ENCODE peak calls at places on chromosomes 12 and 14, in six cellular contexts. One of them, this sample, is unnamed. For H3K4me1, the result is how much of the 10 kb centered on the place peaks cover.

GRCh38 chr12:49893753-49894752 is 9.6 kb downstream of the FAIM2 start:
- DNase-seq in SK-N-SH: no peak
- DNase-seq in GM23338: no peak
- DNase-seq in K562: no peak
- DNase-seq in HepG2: no peak
- DNase-seq in HCT116: peak
- DNase-seq in this sample: no peak

GRCh38 chr12:31322651-31323248 is 3.2 kb downstream of the SINHCAF start:
- DNase-seq in HepG2: no peak
- DNase-seq in SK-N-SH: no peak
- DNase-seq in HCT116: no peak
- DNase-seq in GM23338: peak
- DNase-seq in K562: no peak
- DNase-seq in this sample: no peak

GRCh38 chr12:17169726-17170471 is 563.9 kb upstream of the LMO3 start:
- DNase-seq in GM23338: no peak
- DNase-seq in SK-N-SH: no peak
- DNase-seq in K562: no peak
- DNase-seq in HCT116: no peak
- DNase-seq in HepG2: no peak
- DNase-seq in this sample: no peak

GRCh38 chr14:33954016-33954598 is 3.2 kb upstream of the EGLN3 start:
- DNase-seq in K562: no peak
- DNase-seq in HepG2: no peak
- DNase-seq in SK-N-SH: peak
- DNase-seq in HCT116: no peak
- DNase-seq in GM23338: no peak
- DNase-seq in this sample: no peak

GRCh38 chr12:128644664-128645296 is 179.0 kb downstream of the SLC15A4 start:
- DNase-seq in HCT116: no peak
- DNase-seq in GM23338: peak
- DNase-seq in SK-N-SH: peak
- DNase-seq in HepG2: peak
- DNase-seq in K562: peak
- DNase-seq in this sample: peak

GRCh38 chr14:91332448-91333059 is 85.1 kb downstream of the CCDC88C start:
- DNase-seq in HCT116: no peak
- DNase-seq in GM23338: no peak
- DNase-seq in K562: no peak
- DNase-seq in SK-N-SH: no peak
- DNase-seq in HepG2: peak
- DNase-seq in this sample: no peak

GRCh38 chr12:131380220-131380957 is 330.5 kb upstream of the SFSWAP start:
- DNase-seq in HepG2: no peak
- DNase-seq in HCT116: no peak
- DNase-seq in SK-N-SH: no peak
- DNase-seq in K562: no peak
- DNase-seq in GM23338: no peak
- DNase-seq in this sample: no peak

GRCh38 chr12:116280590-116281290 is 3.2 kb upstream of the MED13L start:
- DNase-seq in SK-N-SH: no peak
- DNase-seq in GM23338: no peak
- DNase-seq in HepG2: peak
- DNase-seq in K562: no peak
- DNase-seq in HCT116: no peak
- DNase-seq in this sample: no peak

GRCh38 chr12:46259071-46259470 is 9.8 kb downstream of the SLC38A1 start:
- DNase-seq in HCT116: no peak
- DNase-seq in K562: no peak
- DNase-seq in SK-N-SH: no peak
- DNase-seq in HepG2: peak
- DNase-seq in GM23338: no peak
- DNase-seq in this sample: no peak

GRCh38 chr12:99746538-99746937 is 99.0 kb downstream of the GARIN6 start:
- DNase-seq in HepG2: no peak
- DNase-seq in K562: no peak
- DNase-seq in HCT116: no peak
- DNase-seq in SK-N-SH: no peak
- DNase-seq in GM23338: peak
- DNase-seq in this sample: no peak

GRCh38 chr12:42762395-42762925 is 172.9 kb upstream of the PRICKLE1 start:
- DNase-seq in SK-N-SH: no peak
- DNase-seq in HCT116: no peak
- DNase-seq in K562: no peak
- DNase-seq in HepG2: no peak
- DNase-seq in GM23338: no peak
- DNase-seq in this sample: no peak

GRCh38 chr14:54147285-54147684 is 190.7 kb upstream of the BMP4 start:
- DNase-seq in K562: no peak
- DNase-seq in SK-N-SH: no peak
- DNase-seq in HCT116: no peak
- DNase-seq in HepG2: no peak
- DNase-seq in GM23338: no peak
- DNase-seq in this sample: no peak

GRCh38 chr12:128818065-128819022 is 5.4 kb downstream of the SLC15A4 start:
- DNase-seq in HepG2: no peak
- DNase-seq in HCT116: no peak
- DNase-seq in SK-N-SH: no peak
- DNase-seq in GM23338: no peak
- DNase-seq in K562: no peak
- DNase-seq in this sample: no peak

GRCh38 chr14:26870722-26871121 is 272.9 kb upstream of the NOVA1 start:
- DNase-seq in HCT116: no peak
- DNase-seq in K562: no peak
- DNase-seq in SK-N-SH: no peak
- DNase-seq in GM23338: no peak
- DNase-seq in HepG2: no peak
- DNase-seq in this sample: no peak

GRCh38 chr12:99079811-99080210 is 434.7 kb downstream of the APAF1 start:
- DNase-seq in GM23338: peak
- DNase-seq in HCT116: no peak
- DNase-seq in HepG2: no peak
- DNase-seq in K562: no peak
- DNase-seq in SK-N-SH: no peak
- DNase-seq in this sample: no peak

GRCh38 chr12:50192908-50193307 is 25.7 kb upstream of the CERS5 start:
- DNase-seq in GM23338: no peak
- DNase-seq in SK-N-SH: no peak
- DNase-seq in K562: no peak
- DNase-seq in HCT116: no peak
- DNase-seq in HepG2: no peak
- DNase-seq in this sample: no peak

GRCh38 chr12:11769723-11770514 is 120.4 kb downstream of the ETV6 start:
- DNase-seq in K562: no peak
- DNase-seq in GM23338: no peak
- DNase-seq in HepG2: no peak
- DNase-seq in SK-N-SH: no peak
- DNase-seq in HCT116: no peak
- DNase-seq in this sample: no peak

GRCh38 chr12:96194572-96194889 is 356 bp downstream of the ELK3 start:
- DNase-seq in K562: no peak
- DNase-seq in GM23338: no peak
- DNase-seq in HCT116: no peak
- DNase-seq in HepG2: no peak
- DNase-seq in SK-N-SH: no peak
- DNase-seq in this sample: no peak

GRCh38 chr14:38016497-38016896 is 191.2 kb upstream of the SSTR1 start:
- DNase-seq in HepG2: peak
- DNase-seq in GM23338: peak
- DNase-seq in SK-N-SH: no peak
- DNase-seq in HCT116: peak
- DNase-seq in K562: no peak
- DNase-seq in this sample: no peak

GRCh38 chr14:68723808-68724268 is 69.0 kb downstream of the ZFP36L1 start:
- DNase-seq in K562: no peak
- DNase-seq in HCT116: no peak
- DNase-seq in GM23338: no peak
- DNase-seq in SK-N-SH: no peak
- DNase-seq in HepG2: peak
- DNase-seq in this sample: no peak

GRCh38 chr14:51575225-51576111 is 76.2 kb upstream of the FRMD6 start:
- DNase-seq in GM23338: peak
- DNase-seq in SK-N-SH: no peak
- DNase-seq in HCT116: no peak
- DNase-seq in K562: no peak
- DNase-seq in HepG2: peak
- DNase-seq in this sample: no peak

GRCh38 chr12:18224745-18225144 is 36.6 kb upstream of the PIK3C2G start:
- DNase-seq in HCT116: peak
- DNase-seq in GM23338: peak
- DNase-seq in K562: no peak
- DNase-seq in HepG2: peak
- DNase-seq in SK-N-SH: peak
- DNase-seq in this sample: peak

GRCh38 chr12:25004447-25004846 is 55.5 kb upstream of the BCAT1 start:
- DNase-seq in SK-N-SH: no peak
- DNase-seq in GM23338: no peak
- DNase-seq in K562: no peak
- DNase-seq in HepG2: no peak
- DNase-seq in HCT116: no peak
- DNase-seq in this sample: no peak

GRCh38 chr12:114360485-114360884 is 45.5 kb downstream of the TBX5 start:
- DNase-seq in K562: no peak
- DNase-seq in GM23338: no peak
- DNase-seq in HepG2: no peak
- DNase-seq in SK-N-SH: no peak
- DNase-seq in HCT116: no peak
- DNase-seq in this sample: no peak

GRCh38 chr14:51453869-51454268 is 197.8 kb upstream of the FRMD6 start:
- DNase-seq in GM23338: no peak
- DNase-seq in SK-N-SH: no peak
- DNase-seq in HepG2: no peak
- DNase-seq in K562: no peak
- DNase-seq in HCT116: no peak
- DNase-seq in this sample: no peak

GRCh38 chr14:100192250-100192671 is 32.8 kb upstream of the DEGS2 start:
- DNase-seq in HCT116: no peak
- DNase-seq in GM23338: no peak
- DNase-seq in SK-N-SH: no peak
- DNase-seq in K562: no peak
- DNase-seq in HepG2: no peak
- DNase-seq in this sample: no peak

DNA sequence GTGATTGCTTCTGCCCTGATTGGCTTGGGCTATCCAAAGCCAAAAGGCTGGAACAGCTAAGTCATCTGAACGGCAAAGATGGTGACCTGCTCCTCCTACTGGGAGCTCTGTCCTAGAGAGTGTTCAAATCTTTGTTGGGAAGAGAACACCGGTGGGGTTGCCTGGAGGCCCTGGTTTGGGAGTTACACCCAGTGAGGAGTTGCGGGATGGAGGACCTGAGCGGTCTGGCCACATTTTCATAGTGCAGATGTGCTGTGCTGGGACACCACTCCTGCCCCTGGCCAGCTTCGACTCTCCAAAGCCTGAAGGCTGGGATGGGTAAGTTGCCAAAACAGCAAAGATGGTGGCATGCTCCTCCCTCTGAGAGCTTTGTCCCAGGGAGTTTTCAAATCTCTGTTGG is 795.4 kb downstream of the TRHDE start:
- DNase-seq in K562: no peak
- DNase-seq in HCT116: no peak
- DNase-seq in GM23338: no peak
- DNase-seq in SK-N-SH: no peak
- DNase-seq in HepG2: no peak
- DNase-seq in this sample: no peak
- TF ChIP-seq REST in K562: no peak
- TF ChIP-seq REST in HCT116: no peak
- TF ChIP-seq REST in GM23338: no peak
- TF ChIP-seq REST in SK-N-SH: no peak
- TF ChIP-seq REST in HepG2: no peak
- TF ChIP-seq REST in this sample: no peak

DNA sequence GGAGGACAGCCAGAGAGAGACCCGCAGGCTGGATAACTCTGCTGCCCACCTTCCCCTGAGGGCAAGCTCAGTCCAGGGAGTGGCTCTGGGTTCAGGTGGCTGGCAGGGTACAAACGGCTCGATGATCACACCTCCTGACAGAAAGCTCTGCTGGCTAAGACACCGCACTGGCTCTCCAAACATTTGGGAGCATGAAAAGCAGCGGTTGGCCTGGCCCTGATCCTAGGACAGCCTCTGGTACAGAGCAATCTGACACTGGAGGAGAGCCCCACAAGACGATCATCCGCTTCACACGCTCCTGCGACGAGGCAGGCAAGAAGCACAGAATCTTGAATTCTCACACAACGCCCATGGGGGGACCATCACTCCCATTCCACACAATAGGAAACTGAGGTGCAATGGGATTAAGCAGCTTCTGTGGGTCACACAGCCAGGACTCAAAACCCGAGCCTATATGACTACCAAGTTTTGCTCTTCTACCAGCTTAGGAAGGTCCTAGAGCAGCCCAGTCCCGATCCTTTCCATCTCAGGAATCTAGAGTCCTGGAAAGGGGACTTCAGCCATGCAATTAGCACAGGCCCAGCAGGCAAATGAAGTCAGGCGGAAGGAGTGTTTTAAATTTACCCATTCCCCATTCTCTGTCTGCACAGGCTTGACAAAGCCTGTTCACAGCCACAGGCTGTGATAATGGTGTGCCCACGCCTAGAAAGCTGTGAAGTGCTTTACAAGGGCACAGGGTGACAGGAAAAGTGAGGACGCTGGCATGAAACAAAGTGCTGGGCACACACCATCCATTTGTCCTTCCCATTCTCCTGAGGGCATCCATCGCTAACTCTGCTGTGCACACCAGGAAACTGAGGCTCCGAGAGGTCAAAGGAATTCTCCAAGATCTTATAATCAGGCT is 79.2 kb downstream of the PITPNM2 start:
- DNase-seq in HepG2: no peak
- DNase-seq in K562: no peak
- DNase-seq in SK-N-SH: no peak
- DNase-seq in HCT116: no peak
- DNase-seq in GM23338: no peak
- DNase-seq in this sample: no peak
- H3K4me1 ChIP-seq in HepG2: half or more
- H3K4me1 ChIP-seq in K562: under half
- H3K4me1 ChIP-seq in SK-N-SH: under half
- H3K4me1 ChIP-seq in HCT116: under half
- H3K4me1 ChIP-seq in GM23338: under half
- H3K4me1 ChIP-seq in this sample: under half

GRCh38 chr12:51911788-51912711 is 4.7 kb downstream of the ACVRL1 start:
- DNase-seq in GM23338: peak
- DNase-seq in K562: peak
- DNase-seq in SK-N-SH: peak
- DNase-seq in HepG2: no peak
- DNase-seq in HCT116: no peak
- DNase-seq in this sample: no peak
- TF ChIP-seq POLR2AphosphoS5 in GM23338: no peak
- TF ChIP-seq POLR2AphosphoS5 in K562: no peak
- TF ChIP-seq POLR2AphosphoS5 in SK-N-SH: no peak
- TF ChIP-seq POLR2AphosphoS5 in HepG2: no peak
- TF ChIP-seq POLR2AphosphoS5 in HCT116: no peak
- TF ChIP-seq POLR2AphosphoS5 in this sample: no peak

GRCh38 chr14:104250175-104250574 is 111.8 kb downstream of the KIF26A start:
- DNase-seq in HCT116: no peak
- DNase-seq in SK-N-SH: no peak
- DNase-seq in K562: no peak
- DNase-seq in HepG2: no peak
- DNase-seq in GM23338: no peak
- DNase-seq in this sample: no peak
- TF ChIP-seq REST in HCT116: no peak
- TF ChIP-seq REST in SK-N-SH: no peak
- TF ChIP-seq REST in K562: no peak
- TF ChIP-seq REST in HepG2: no peak
- TF ChIP-seq REST in GM23338: no peak
- TF ChIP-seq REST in this sample: no peak

This sample was measured in Panc1.